ENCODE peak calls at places on chromosomes 12 and 14, in eight cellular contexts. K, H, O, D, C, Q, I and Y are unnamed samples.

GRCh38 chr12:26149963-26150362 is 25.1 kb upstream of the BHLHE41 start:
- DNase-seq in Q (no peak), K (no peak), O (no peak), I (no peak), C (no peak), H (no peak), D (no peak), Y (no peak)

GRCh38 chr14:75202671-75203070 is 26.3 kb upstream of the TMED10 start:
- DNase-seq in Q (no peak), K (no peak), I (no peak), D (no peak), H (no peak), O (no peak), C (no peak), Y (no peak)

GRCh38 chr12:53219956-53220856 is 11.8 kb downstream of the RARG start:
- DNase-seq in H (no peak), D (no peak), K (peak; percentile 71), I (peak; percentile 57), Q (peak; percentile 79), O (peak; percentile 75), C (peak; percentile 81), Y (peak; percentile 74)

GRCh38 chr14:28243600-28243999 is 523.0 kb upstream of the FOXG1 start:
- DNase-seq in D (no peak), H (no peak), K (no peak), O (peak; percentile 39), C (peak; percentile 63), I (no peak), Q (no peak), Y (no peak)

GRCh38 chr12:65318186-65318685 is 39.8 kb downstream of the MSRB3 start:
- DNase-seq in H (no peak), C (no peak), K (no peak), D (no peak), O (no peak), Q (no peak), I (no peak), Y (no peak)

GRCh38 chr14:59325906-59326305 is 137.4 kb downstream of the DAAM1 start:
- DNase-seq in K (no peak), O (no peak), C (no peak), D (no peak), Q (no peak), I (no peak), H (no peak), Y (no peak)

GRCh38 chr12:71731439-71732356 is 23.0 kb upstream of the RAB21 start:
- DNase-seq in D (no peak), C (no peak), O (peak; percentile 41), Q (no peak), I (no peak), H (no peak), K (no peak), Y (no peak)

GRCh38 chr14:103871596-103872480 is 24.5 kb upstream of the PPP1R13B start:
- DNase-seq in I (peak; percentile 74), H (no peak), D (no peak), O (no peak), Q (peak; percentile 44), C (peak; percentile 53), K (peak; percentile 72), Y (peak; percentile 69)

GRCh38 chr14:63564318-63564717 is 21.1 kb upstream of the PPP2R5E start:
- DNase-seq in D (no peak), I (peak; percentile 35), K (peak; percentile 18), H (peak; percentile 23), Q (no peak), O (peak; percentile 48), C (no peak), Y (no peak)

GRCh38 chr12:79661629-79662028 is 29.1 kb downstream of the PAWR start:
- DNase-seq in H (no peak), D (no peak), K (no peak), Q (no peak), C (no peak), I (no peak), O (peak; percentile 56), Y (no peak)

DNA sequence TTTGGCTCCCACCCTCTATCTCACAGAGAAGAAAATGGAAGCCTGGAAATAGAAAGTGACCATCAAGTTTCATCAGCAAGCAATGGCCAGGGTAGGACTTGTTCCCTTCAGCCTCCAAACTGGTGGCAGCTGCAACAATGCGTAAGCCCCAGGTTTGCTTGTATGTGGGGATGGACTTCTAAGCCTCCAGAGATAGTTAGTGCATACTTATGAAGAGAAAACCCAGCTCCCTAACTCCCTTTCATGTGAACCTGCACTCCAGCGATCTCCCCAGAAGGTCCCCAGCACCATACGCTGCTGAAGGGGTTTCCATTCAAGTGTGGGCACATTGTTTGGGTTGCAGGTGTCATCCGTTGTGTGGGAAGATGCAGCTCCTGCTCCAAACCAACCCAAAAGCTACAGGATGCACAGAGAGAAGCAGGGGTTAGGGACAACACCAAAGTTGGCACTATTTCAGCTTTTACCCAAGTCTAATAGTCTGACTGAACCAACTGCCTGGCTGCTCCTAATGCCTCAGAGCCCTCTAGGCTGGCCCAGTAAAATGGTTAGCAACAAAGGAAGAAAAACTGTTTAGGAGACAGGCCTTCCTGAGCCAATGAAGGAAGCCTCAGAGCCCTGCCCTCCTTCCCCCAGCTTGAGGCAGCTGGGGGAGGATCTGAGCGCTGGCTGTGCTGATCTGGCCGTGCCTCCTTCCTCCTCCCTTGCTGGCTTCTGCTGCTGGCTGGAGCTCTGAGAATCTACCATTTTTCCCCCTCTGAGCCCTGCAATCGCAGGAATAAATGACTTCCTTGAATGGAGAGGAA is 12.3 kb downstream of the ZFP36L1 start:
- DNase-seq in H (peak; percentile 68), Q (no peak), O (peak; percentile 43), I (no peak), D (peak; percentile 78), C (no peak), K (peak; percentile 73), Y (no peak)
- H3K4me1 ChIP-seq in H (peaks cover 20% of the 10 kb centered on the region), Q (peaks cover 71% of the 10 kb centered on the region), O (peaks cover 60% of the 10 kb centered on the region), I (peaks cover 30% of the 10 kb centered on the region), D (peaks cover 47% of the 10 kb centered on the region), C (peaks cover 29% of the 10 kb centered on the region), K (peaks cover 48% of the 10 kb centered on the region), Y (peaks cover 79% of the 10 kb centered on the region)

GRCh38 chr14:92800012-92800411 is 5.9 kb downstream of the GOLGA5 start:
- DNase-seq in C (no peak), Q (no peak), K (no peak), O (no peak), I (no peak), H (no peak), D (no peak), Y (no peak)

GRCh38 chr14:92798811-92799210 is 4.7 kb downstream of the GOLGA5 start:
- DNase-seq in Q (no peak), C (no peak), K (no peak), I (no peak), O (no peak), D (no peak), H (no peak), Y (no peak)

GRCh38 chr14:92800525-92800924 is 6.4 kb downstream of the GOLGA5 start:
- DNase-seq in I (no peak), K (no peak), O (no peak), D (no peak), Q (no peak), C (no peak), H (no peak), Y (no peak)

GRCh38 chr14:92802678-92803077 is 8.6 kb downstream of the GOLGA5 start:
- DNase-seq in K (no peak), I (no peak), Q (no peak), H (no peak), D (no peak), O (no peak), C (no peak), Y (no peak)

DNA sequence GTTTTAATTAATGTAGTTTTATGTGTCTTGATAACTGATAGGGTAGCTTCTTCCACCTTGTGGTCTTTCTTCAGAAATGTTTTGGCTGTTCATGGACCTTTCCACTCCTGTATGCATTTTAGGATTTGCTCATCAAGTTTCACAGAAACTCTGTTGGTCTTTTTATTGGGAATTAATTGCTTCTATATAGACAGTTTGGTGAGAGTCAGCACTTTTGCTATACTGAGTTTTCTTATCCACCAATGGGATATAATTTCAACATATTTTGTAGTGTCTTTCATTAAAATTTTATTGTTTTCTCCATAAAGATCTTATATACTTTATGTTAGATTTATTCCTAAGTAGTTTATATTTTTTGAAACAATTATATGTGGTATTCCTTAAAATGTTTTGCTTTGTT is 7.8 kb downstream of the GOLGA5 start:
- DNase-seq in Q (no peak), C (no peak), D (no peak), I (no peak), H (no peak), O (no peak), K (no peak), Y (no peak)
- H3K4me3 ChIP-seq in Q (no peak overlapping the region), C (no peak overlapping the region), D (no peak overlapping the region), I (no peak overlapping the region), H (no peak overlapping the region), O (no peak overlapping the region), K (no peak overlapping the region), Y (no peak overlapping the region)

GRCh38 chr12:121576851-121577391 is 3.9 kb downstream of the KDM2B start:
- DNase-seq in Q (no peak), D (no peak), I (peak; percentile 42), H (no peak), O (peak; percentile 89), C (no peak), K (no peak), Y (no peak)

GRCh38 chr12:121575952-121576615 is 4.7 kb downstream of the KDM2B start:
- DNase-seq in D (no peak), C (no peak), Q (no peak), O (no peak), K (no peak), H (no peak), I (no peak), Y (no peak)

GRCh38 chr12:121579190-121579791 is 1.5 kb downstream of the KDM2B start:
- DNase-seq in O (peak; percentile 18), C (peak; percentile 55), D (peak; percentile 80), K (peak; percentile 29), Q (no peak), I (no peak), H (no peak), Y (peak; percentile 70)

GRCh38 chr12:121578230-121579189 is 2.3 kb downstream of the KDM2B start:
- DNase-seq in O (no peak), C (peak; percentile 52), I (no peak), H (no peak), Q (no peak), K (peak; percentile 21), D (no peak), Y (no peak)

DNA sequence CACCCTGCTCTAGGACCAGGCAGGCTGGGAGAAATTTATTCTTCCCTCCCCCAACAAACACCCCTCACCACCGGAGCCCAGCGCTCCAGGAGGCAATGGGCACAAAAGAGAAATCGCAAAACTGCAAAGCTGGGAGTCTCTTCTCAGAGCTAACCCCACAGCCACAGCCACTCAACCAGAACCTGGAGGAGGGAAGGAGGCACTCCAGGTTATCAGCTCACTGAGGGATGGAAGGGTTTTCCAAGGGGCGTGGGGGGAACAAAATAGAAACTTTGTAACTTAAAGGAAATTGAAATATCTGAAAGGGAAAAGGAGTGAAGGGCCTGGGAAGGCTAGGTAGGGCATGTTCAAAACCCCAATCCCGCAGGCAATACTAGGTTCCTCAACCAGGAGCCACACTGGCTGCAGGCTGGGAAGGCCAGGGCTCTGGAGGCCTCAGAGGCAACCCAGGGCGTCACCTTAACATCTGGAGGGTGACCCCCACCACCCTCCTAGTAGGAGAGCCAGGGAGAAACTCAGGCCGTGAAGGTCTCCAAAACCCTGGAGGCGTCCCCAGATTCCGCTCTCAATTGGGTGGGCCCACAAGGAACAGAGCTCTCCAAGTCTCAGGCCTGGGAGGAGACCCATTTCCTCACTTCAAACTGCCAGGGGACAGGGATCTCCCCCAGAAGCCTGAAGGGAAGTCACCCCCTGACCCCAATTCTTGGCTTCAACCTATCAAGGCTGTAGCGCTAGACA is 3.2 kb downstream of the KDM2B start:
- DNase-seq in D (no peak), H (no peak), Q (no peak), C (peak; percentile 42), O (no peak), I (no peak), K (no peak), Y (no peak)
- H3K27ac ChIP-seq in D (peak overlapping the region; percentile 92), H (peak overlapping the region; percentile 94), Q (peak overlapping the region; percentile 94), C (peak overlapping the region; percentile 96), O (peak overlapping the region; percentile 84), I (peak overlapping the region; percentile 88), K (peak overlapping the region; percentile 87), Y (peak overlapping the region; percentile 47)

GRCh38 chr14:99755629-99756603 is 37.3 kb upstream of the EML1 start:
- DNase-seq in C (no peak), I (peak; percentile 59), O (peak; percentile 86), H (peak; percentile 80), D (no peak), K (peak; percentile 82), Q (peak; percentile 73), Y (peak; percentile 30)
- H3K4me1 ChIP-seq in C (peaks cover 11% of the 10 kb centered on the region), I (peaks cover 67% of the 10 kb centered on the region), O (peaks cover 71% of the 10 kb centered on the region), H (peaks cover 28% of the 10 kb centered on the region), D (peaks cover 71% of the 10 kb centered on the region), K (peaks cover 78% of the 10 kb centered on the region), Q (peaks cover 81% of the 10 kb centered on the region), Y (no peaks in the 10 kb centered on the region)